ENCODE peak calls at places on chromosomes 12 and 14, in four cellular contexts. L, M, T and O are unnamed samples.

GRCh38 chr12:109888179-109889020 is 8.1 kb upstream of the GLTP start:
- DNase-seq in L (peak; percentile 69), M (no peak), T (no peak), O (no peak)

GRCh38 chr14:37063467-37064240 is 108.8 kb downstream of the SLC25A21 start:
- DNase-seq in L (no peak), M (no peak), T (no peak), O (no peak)

GRCh38 chr12:104201238-104202001 is 14.2 kb upstream of the TXNRD1 start:
- DNase-seq in L (peak; percentile 71), M (no peak), T (peak; percentile 55), O (no peak)

GRCh38 chr12:6929806-6930452 is 2.2 kb downstream of the ATN1 start:
- DNase-seq in L (no peak), M (no peak), T (no peak), O (no peak)

GRCh38 chr14:76928301-76928700 is 100.2 kb downstream of the IRF2BPL start:
- DNase-seq in L (no peak), M (no peak), T (no peak), O (no peak)

GRCh38 chr12:131075611-131076010 is 121.9 kb downstream of the ADGRD1 start:
- DNase-seq in L (no peak), M (no peak), T (no peak), O (no peak)

GRCh38 chr14:25017562-25017961 is 32.4 kb downstream of the STXBP6 start:
- DNase-seq in L (no peak), M (no peak), T (no peak), O (no peak)

GRCh38 chr12:79408665-79409064 is 282.1 kb downstream of the PAWR start:
- DNase-seq in L (no peak), M (no peak), T (no peak), O (no peak)

GRCh38 chr14:94771191-94771905 is 1.4 kb upstream of the GSC start:
- DNase-seq in L (no peak), M (no peak), T (no peak), O (no peak)

GRCh38 chr12:3820122-3820521 is 53.1 kb downstream of the PARP11 start:
- DNase-seq in L (no peak), M (no peak), T (no peak), O (no peak)

GRCh38 chr12:82835217-82835616 is 148.5 kb downstream of the TMTC2 start:
- DNase-seq in L (no peak), M (no peak), T (no peak), O (no peak)

GRCh38 chr14:55131782-55132181 is 2.7 kb downstream of the LGALS3 start:
- DNase-seq in L (peak; percentile 19), M (no peak), T (no peak), O (no peak)

DNA sequence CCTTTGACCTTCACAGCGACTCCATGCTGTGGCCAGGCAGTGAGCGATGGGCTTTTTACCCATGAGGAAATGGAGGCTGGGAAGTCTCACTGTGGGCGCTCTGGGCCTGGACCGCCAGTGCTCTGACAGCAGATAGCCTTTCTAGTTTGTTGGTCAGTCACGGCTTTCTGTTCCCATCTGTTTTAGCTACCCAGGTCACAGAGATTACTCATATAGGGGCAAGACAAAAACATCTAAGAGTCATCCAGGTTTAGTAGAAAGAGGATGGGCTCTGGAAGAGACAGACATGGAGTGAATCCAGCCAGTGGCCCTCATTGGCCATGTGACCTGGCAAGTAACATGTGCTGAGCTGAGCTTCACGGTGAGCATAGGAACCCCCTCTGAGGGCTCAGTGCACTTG is 68.6 kb downstream of the MARK3 start:
- DNase-seq in L (no peak), M (no peak), T (no peak), O (no peak)
- TF ChIP-seq CTCF in L (no peak), M (no peak), T (no peak), O (no peak)

GRCh38 chr12:26153421-26154154 is 28.8 kb upstream of the BHLHE41 start:
- DNase-seq in L (no peak), M (no peak), T (peak; percentile 83), O (no peak)
- TF ChIP-seq CTCF in L (no peak), M (no peak), T (peak; percentile 33), O (no peak)

DNA sequence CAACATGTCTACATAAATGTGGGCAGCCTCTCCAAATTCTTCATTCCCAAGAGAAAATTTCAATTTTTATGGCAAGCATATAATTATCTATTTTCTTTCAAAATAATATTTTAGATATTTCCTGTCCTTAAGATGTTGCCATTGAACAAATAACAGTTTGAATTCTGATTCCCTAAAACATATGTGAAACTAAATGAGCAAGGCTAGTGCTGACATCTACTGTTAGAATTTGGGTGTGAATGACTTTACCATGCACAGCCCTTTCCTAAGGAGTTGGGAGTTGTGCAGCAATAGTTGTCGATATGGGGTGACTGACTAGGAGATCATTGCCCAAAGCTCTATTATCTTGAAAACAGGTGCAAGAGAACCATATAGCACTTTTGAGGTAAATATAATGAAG is 108.2 kb upstream of the SLC38A4 start:
- DNase-seq in L (peak; percentile 7), M (no peak), T (peak; percentile 49), O (no peak)
- TF ChIP-seq CTCF in L (peak; percentile 49), M (peak; percentile 54), T (peak; percentile 65), O (no peak)

GRCh38 chr12:123530683-123531082 is 2.8 kb downstream of the RILPL1 start:
- DNase-seq in L (no peak), M (no peak), T (no peak), O (no peak)

GRCh38 chr12:123531091-123531490 is 2.4 kb downstream of the RILPL1 start:
- DNase-seq in L (no peak), M (peak; percentile 77), T (no peak), O (no peak)

GRCh38 chr12:123532808-123533649 is 490 bp downstream of the RILPL1 start:
- DNase-seq in L (peak; percentile 19), M (peak; percentile 80), T (no peak), O (no peak)

GRCh38 chr12:123532021-123532420 is 1.5 kb downstream of the RILPL1 start:
- DNase-seq in L (peak; percentile 65), M (no peak), T (peak; percentile 55), O (no peak)

GRCh38 chr12:123533672-123534643 is at the start of gene RILPL1:
- DNase-seq in L (peak; percentile 61), M (peak; percentile 75), T (no peak), O (no peak)
- TF ChIP-seq CTCF in L (peak; percentile 42), M (peak; percentile 45), T (peak; percentile 30), O (no peak)

GRCh38 chr14:72291908-72292688 is 359.9 kb downstream of the RGS6 start:
- DNase-seq in L (peak; percentile 20), M (no peak), T (peak; percentile 1), O (no peak)
- TF ChIP-seq CTCF in L (peak; percentile 84), M (peak; percentile 80), T (peak; percentile 66), O (peak; percentile 62)

GRCh38 chr14:91418387-91419043 is 895 bp upstream of the CCDC88C start:
- DNase-seq in L (peak; percentile 82), M (no peak), T (no peak), O (peak; percentile 73)

GRCh38 chr14:91415794-91416743 is 1.6 kb downstream of the CCDC88C start:
- DNase-seq in L (peak; percentile 90), M (no peak), T (no peak), O (no peak)

GRCh38 chr14:91417134-91417982 is at the start of gene CCDC88C:
- DNase-seq in L (peak; percentile 84), M (no peak), T (no peak), O (no peak)

GRCh38 chr14:91417983-91418386 is 365 bp upstream of the CCDC88C start:
- DNase-seq in L (peak; percentile 78), M (no peak), T (no peak), O (no peak)

GRCh38 chr14:91416744-91417133 is 881 bp downstream of the CCDC88C start:
- DNase-seq in L (peak; percentile 47), M (no peak), T (no peak), O (no peak)
- TF ChIP-seq CTCF in L (no peak), M (no peak), T (no peak), O (no peak)

DNA sequence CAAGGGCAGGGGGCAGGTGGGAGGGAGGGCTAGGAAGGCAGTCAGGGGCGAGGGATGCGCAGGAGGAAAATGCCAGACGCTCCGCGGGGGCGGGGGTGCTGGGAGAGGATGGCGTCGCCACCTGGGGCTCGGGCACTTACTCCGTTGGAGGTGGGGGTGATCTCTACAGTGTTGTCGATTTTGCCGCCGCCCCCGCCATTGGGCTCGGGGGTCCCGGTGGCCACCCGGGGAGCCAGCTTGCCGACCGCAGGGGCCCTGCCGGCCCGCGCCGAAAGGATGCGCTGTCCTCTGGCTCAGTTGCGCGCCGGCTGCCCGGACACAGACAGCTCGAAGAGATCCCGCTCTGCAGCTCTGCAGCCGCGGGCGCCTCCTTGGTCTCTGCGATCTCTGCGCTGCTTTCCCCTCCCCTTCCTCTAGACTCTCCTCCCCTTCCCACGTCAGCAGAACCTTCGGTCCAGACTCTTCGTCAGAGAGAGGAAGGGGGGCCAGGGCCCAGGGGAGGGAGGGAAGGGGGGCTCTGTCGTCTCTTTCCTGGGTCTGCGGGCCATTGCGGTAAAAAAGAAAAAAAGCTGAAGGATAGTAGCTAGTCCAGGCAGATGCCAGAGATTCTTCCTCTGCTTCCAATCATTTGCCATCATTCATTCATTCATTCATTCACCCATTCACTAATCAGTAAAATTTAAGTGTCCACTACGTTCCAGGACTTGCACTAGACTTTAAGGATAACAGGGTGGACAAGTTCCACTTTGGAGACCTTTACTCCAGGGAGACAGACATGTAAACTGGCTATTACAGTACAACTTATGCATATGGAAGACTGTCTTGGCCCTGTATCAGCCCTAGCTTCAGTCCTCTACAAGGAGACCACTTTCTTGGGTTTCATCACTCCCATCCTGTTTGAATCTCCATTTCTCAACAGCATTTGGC is at the start of gene SLC22A17:
- DNase-seq in L (no peak), M (peak; percentile 88), T (peak; percentile 81), O (peak; percentile 32)
- TF ChIP-seq CTCF in L (no peak), M (no peak), T (no peak), O (no peak)

DNA sequence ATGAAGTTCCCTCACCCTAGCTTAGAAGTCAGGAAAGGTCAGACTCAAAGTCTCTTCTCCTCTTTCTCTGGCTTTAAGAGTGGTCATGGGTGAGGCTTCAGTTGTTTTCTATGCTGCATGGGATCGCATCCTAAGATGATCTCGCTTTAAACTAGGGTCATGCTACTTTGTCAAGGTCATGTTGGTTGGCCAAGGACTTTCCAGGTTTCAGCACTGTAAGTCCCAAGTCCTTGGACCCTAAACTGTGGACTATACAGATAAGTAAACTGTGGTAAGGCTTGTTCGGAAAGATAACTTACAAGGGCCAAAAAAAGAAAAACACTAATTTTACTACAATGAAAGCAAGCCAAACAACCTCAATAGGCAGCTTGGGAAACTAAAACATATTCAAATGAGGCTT is 17.4 kb downstream of the HAL start:
- DNase-seq in L (no peak), M (no peak), T (no peak), O (no peak)
- TF ChIP-seq CTCF in L (no peak), M (no peak), T (no peak), O (no peak)

DNA sequence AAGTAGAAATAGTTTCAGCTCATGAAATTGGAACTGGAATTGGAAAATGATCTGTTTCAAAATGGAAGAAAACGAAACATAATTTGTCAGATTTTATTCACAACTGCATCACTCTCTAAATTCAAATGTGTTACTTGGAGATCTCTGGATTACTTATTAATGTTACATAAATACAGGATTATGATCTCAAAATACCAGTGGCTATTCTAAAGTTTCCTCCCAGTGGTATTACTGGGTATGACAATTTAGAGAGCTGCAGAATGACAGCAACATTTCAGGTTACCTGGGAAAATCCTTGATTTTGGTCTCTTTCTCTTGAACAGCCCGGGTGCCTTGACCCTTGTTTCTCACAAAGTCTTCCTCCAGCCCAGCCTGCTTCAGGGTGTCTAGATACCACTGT is 14.2 kb downstream of the FAM161B start:
- DNase-seq in L (peak; percentile 31), M (no peak), T (no peak), O (no peak)
- TF ChIP-seq CTCF in L (peak; percentile 65), M (no peak), T (peak; percentile 31), O (no peak)